ENCODE peak calls at places on chromosomes 13 and 19, in nine cellular contexts. P, Y, U, E, M, I, K, O and G are unnamed samples.

GRCh38 chr19:52345162-52345561 is 9.1 kb downstream of the ZNF610 start:
- DNase-seq in P (no peak), Y (no peak), U (no peak), E (no peak), M (no peak), I (no peak), K (no peak), O (no peak), G (no peak)

GRCh38 chr19:47343194-47343802 is 5.8 kb upstream of the DHX34 start:
- DNase-seq in P (no peak), Y (no peak), U (no peak), E (no peak), M (no peak), I (no peak), K (no peak), O (no peak), G (no peak)

GRCh38 chr13:42532561-42533335 is 41.2 kb upstream of the TNFSF11 start:
- DNase-seq in P (no peak), Y (no peak), U (no peak), E (no peak), M (no peak), I (no peak), K (no peak), O (no peak), G (no peak)

GRCh38 chr19:50486823-50487515 is 10.3 kb upstream of the GARIN5A start:
- DNase-seq in P (peak; percentile 74), Y (no peak), U (no peak), E (peak; percentile 61), M (no peak), I (peak; percentile 19), K (peak; percentile 86), O (no peak), G (no peak)

GRCh38 chr13:90968510-90968909 is 379.0 kb upstream of the MIR17HG start:
- DNase-seq in P (no peak), Y (peak; percentile 1), U (no peak), E (peak; percentile 71), M (peak; percentile 31), I (no peak), K (no peak), O (no peak), G (no peak)

GRCh38 chr13:52599853-52600603 is 42.2 kb upstream of the HNRNPA1L2 start:
- DNase-seq in P (peak; percentile 64), Y (peak; percentile 8), U (no peak), E (peak; percentile 40), M (peak; percentile 35), I (peak; percentile 13), K (peak; percentile 37), O (no peak), G (no peak)

GRCh38 chr13:78589206-78589605 is 14.1 kb downstream of the POU4F1 start:
- DNase-seq in P (no peak), Y (no peak), U (no peak), E (no peak), M (no peak), I (peak; percentile 9), K (no peak), O (no peak), G (no peak)

GRCh38 chr19:47564081-47564480 is 8.9 kb downstream of the ZNF541 start:
- DNase-seq in P (no peak), Y (no peak), U (no peak), E (no peak), M (no peak), I (no peak), K (no peak), O (no peak), G (no peak)

GRCh38 chr13:75326173-75327131 is 155.5 kb downstream of the TBC1D4 start:
- DNase-seq in P (no peak), Y (no peak), U (peak; percentile 45), E (no peak), M (no peak), I (peak; percentile 53), K (peak; percentile 75), O (no peak), G (no peak)

GRCh38 chr13:31201341-31202024 is 1.7 kb downstream of the B3GLCT start:
- DNase-seq in P (no peak), Y (no peak), U (no peak), E (peak; percentile 15), M (no peak), I (peak; percentile 59), K (no peak), O (no peak), G (no peak)

GRCh38 chr19:12778020-12778904 is 2.9 kb upstream of the HOOK2 start:
- DNase-seq in P (peak; percentile 83), Y (peak; percentile 58), U (peak; percentile 47), E (peak; percentile 83), M (peak; percentile 23), I (peak; percentile 75), K (peak; percentile 73), O (no peak), G (no peak)

GRCh38 chr13:33634526-33635111 is 183.3 kb upstream of the RFC3 start:
- DNase-seq in P (peak; percentile 45), Y (no peak), U (no peak), E (no peak), M (no peak), I (no peak), K (no peak), O (no peak), G (no peak)

GRCh38 chr19:2756921-2757881 is 17.4 kb upstream of the SLC39A3 start:
- DNase-seq in P (no peak), Y (no peak), U (no peak), E (no peak), M (no peak), I (no peak), K (no peak), O (no peak), G (no peak)

GRCh38 chr19:37243206-37243632 is 25.2 kb downstream of the ZNF383 start:
- DNase-seq in P (no peak), Y (no peak), U (no peak), E (no peak), M (no peak), I (no peak), K (no peak), O (no peak), G (no peak)

GRCh38 chr13:23778007-23778687 is 111.1 kb downstream of the MIPEP start:
- DNase-seq in P (no peak), Y (no peak), U (no peak), E (no peak), M (no peak), I (peak; percentile 83), K (no peak), O (no peak), G (no peak)

GRCh38 chr19:43662487-43662886 is 7.5 kb downstream of the PLAUR start:
- DNase-seq in P (no peak), Y (no peak), U (no peak), E (peak; percentile 30), M (no peak), I (no peak), K (no peak), O (no peak), G (no peak)

GRCh38 chr13:46341112-46341711 is 45.8 kb downstream of the RUBCNL start:
- DNase-seq in P (no peak), Y (no peak), U (no peak), E (no peak), M (no peak), I (peak; percentile 50), K (peak; percentile 44), O (no peak), G (no peak)

GRCh38 chr19:10074153-10074552 is 12.0 kb upstream of the SHFL start:
- DNase-seq in P (no peak), Y (no peak), U (no peak), E (peak; percentile 49), M (no peak), I (peak; percentile 36), K (peak; percentile 67), O (no peak), G (no peak)

GRCh38 chr13:112857914-112858490 is 111.0 kb upstream of the MCF2L start:
- DNase-seq in P (no peak), Y (no peak), U (no peak), E (no peak), M (no peak), I (no peak), K (no peak), O (no peak), G (no peak)

GRCh38 chr13:73274147-73274546 is 215.3 kb downstream of the KLF5 start:
- DNase-seq in P (no peak), Y (no peak), U (no peak), E (no peak), M (no peak), I (peak; percentile 27), K (no peak), O (no peak), G (no peak)

GRCh38 chr13:21420706-21421105 is 38.4 kb downstream of the ZDHHC20 start:
- DNase-seq in P (no peak), Y (no peak), U (no peak), E (no peak), M (no peak), I (peak; percentile 58), K (no peak), O (no peak), G (no peak)

GRCh38 chr19:38139122-38139521 is 84.9 kb downstream of the DPF1 start:
- DNase-seq in P (no peak), Y (no peak), U (no peak), E (no peak), M (peak; percentile 29), I (no peak), K (no peak), O (no peak), G (no peak)

GRCh38 chr13:109776575-109776974 is 9.8 kb downstream of the IRS2 start:
- DNase-seq in P (no peak), Y (no peak), U (no peak), E (no peak), M (no peak), I (peak; percentile 33), K (no peak), O (no peak), G (no peak)